ENCODE peak calls at places on chromosomes 4 and X, in seven cellular contexts. Q is GM12878, D is HepG2, R is SK-N-SH, O is HCT116, U is K562, T is H1. M is an unnamed sample.

GRCh38 chrX:30414144-30414543 is 105.0 kb upstream of the NR0B1 start:
- DNase-seq in Q (no peak), T (no peak), R (no peak), O (no peak), U (no peak), D (no peak), M (no peak)

GRCh38 chr4:83171640-83172039 is 57.1 kb upstream of the PLAC8 start:
- DNase-seq in Q (no peak), U (no peak), R (no peak), O (no peak), T (no peak), D (peak; percentile 70), M (no peak)

GRCh38 chr4:154617820-154618317 is 5.4 kb upstream of the FGG start:
- DNase-seq in O (no peak), Q (no peak), D (peak; percentile 99), T (no peak), U (no peak), R (no peak), M (no peak)

GRCh38 chr4:100288811-100289529 is 98.7 kb upstream of the DDIT4L start:
- DNase-seq in U (no peak), R (no peak), Q (no peak), D (no peak), T (no peak), O (no peak), M (no peak)

GRCh38 chr4:82437285-82438005 is 7.1 kb downstream of the ENOPH1 start:
- DNase-seq in O (no peak), Q (no peak), R (no peak), D (no peak), U (no peak), T (no peak), M (no peak)

GRCh38 chrX:331145-331771 is 12.7 kb upstream of the GTPBP6 start:
- DNase-seq in Q (no peak), T (no peak), D (no peak), U (no peak), R (peak; percentile 69), O (no peak), M (no peak)

GRCh38 chrX:508163-508562 is 121.5 kb upstream of the PPP2R3B start:
- DNase-seq in T (no peak), Q (no peak), D (no peak), O (no peak), R (no peak), U (no peak), M (no peak)

GRCh38 chrX:123830309-123830708 is 29.5 kb upstream of the XIAP start:
- DNase-seq in T (no peak), Q (peak; percentile 64), D (peak; percentile 91), R (no peak), U (no peak), O (no peak), M (no peak)

GRCh38 chrX:115251458-115252233 is 17.8 kb upstream of the LRCH2 start:
- DNase-seq in T (no peak), Q (no peak), R (no peak), D (no peak), U (no peak), O (no peak), M (no peak)

GRCh38 chrX:39582091-39582490 is 515.7 kb downstream of the BCOR start:
- DNase-seq in R (no peak), Q (no peak), T (no peak), D (no peak), U (no peak), O (peak; percentile 7), M (peak; percentile 82)

GRCh38 chr4:46258436-46258835 is 131.5 kb downstream of the GABRA2 start:
- DNase-seq in U (no peak), R (no peak), O (no peak), T (no peak), Q (no peak), D (no peak), M (no peak)

GRCh38 chr4:112951362-112951962 is 98.0 kb upstream of the ANK2 start:
- DNase-seq in T (no peak), D (peak; percentile 9), U (no peak), Q (no peak), O (no peak), R (peak; percentile 36), M (peak; percentile 5)

GRCh38 chrX:119887721-119888425 is 7.8 kb upstream of the AKAP14 start:
- DNase-seq in U (peak; percentile 66), R (peak; percentile 86), D (peak; percentile 54), T (peak; percentile 53), Q (no peak), O (peak; percentile 44), M (no peak)

GRCh38 chrX:19334945-19335626 is 8.6 kb upstream of the PDHA1 start:
- DNase-seq in D (peak; percentile 75), Q (peak; percentile 15), U (peak; percentile 41), R (no peak), T (no peak), O (peak; percentile 40), M (no peak)

GRCh38 chrX:41352329-41352801 is 18.4 kb downstream of the DDX3X start:
- DNase-seq in Q (no peak), R (no peak), D (no peak), T (no peak), U (no peak), O (no peak), M (no peak)

GRCh38 chrX:22800360-22800759 is 199.4 kb upstream of the DDX53 start:
- DNase-seq in R (no peak), T (no peak), O (no peak), Q (no peak), D (no peak), U (no peak), M (peak; percentile 7)

GRCh38 chr4:98481167-98481566 is 177.2 kb downstream of the TSPAN5 start:
- DNase-seq in D (peak; percentile 3), T (no peak), Q (no peak), U (no peak), O (no peak), R (peak; percentile 66), M (no peak)

GRCh38 chr4:153763404-153763803 is 3.6 kb upstream of the RNF175 start:
- DNase-seq in U (no peak), D (no peak), T (no peak), R (no peak), O (no peak), Q (no peak), M (no peak)

GRCh38 chr4:4269856-4270255 is 20.1 kb downstream of the LYAR start:
- DNase-seq in D (no peak), T (no peak), Q (no peak), U (no peak), O (no peak), R (no peak), M (no peak)

GRCh38 chr4:127660486-127660885 is 27.7 kb downstream of the INTU start:
- DNase-seq in U (no peak), R (no peak), O (no peak), D (no peak), T (no peak), Q (no peak), M (no peak)

DNA sequence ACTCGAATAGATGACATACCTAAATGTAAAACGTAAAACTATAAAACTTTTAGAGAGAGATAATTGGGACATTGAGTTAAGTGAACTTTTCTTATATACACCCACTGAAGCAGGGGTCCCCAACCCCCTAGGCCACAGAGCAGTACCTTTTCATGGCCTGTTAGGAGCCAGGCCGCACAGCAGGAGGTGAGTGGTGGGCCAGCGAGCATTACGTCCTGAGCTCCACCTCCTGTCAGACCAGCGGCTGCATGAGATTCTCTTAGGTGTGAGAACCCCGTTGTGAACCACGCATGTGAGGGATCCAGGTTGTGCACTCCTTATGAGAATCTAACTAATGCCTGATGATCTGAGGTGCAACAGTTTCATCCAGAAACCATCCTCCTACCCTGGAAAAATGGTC is 114.8 kb downstream of the HMX1 start:
- DNase-seq in D (no peak), O (no peak), Q (no peak), T (no peak), R (no peak), U (no peak), M (no peak)
- TF ChIP-seq JUND in D (no peak), O (no peak), Q (no peak), T (no peak), R (no peak), U (no peak), M (no peak)

GRCh38 chr4:120963449-120963848 is 40.9 kb upstream of the PRDM5 start:
- DNase-seq in D (no peak), R (no peak), U (no peak), O (no peak), Q (no peak), T (no peak), M (no peak)
- TF ChIP-seq JUND in D (no peak), R (no peak), U (no peak), O (no peak), Q (no peak), T (no peak), M (no peak)

DNA sequence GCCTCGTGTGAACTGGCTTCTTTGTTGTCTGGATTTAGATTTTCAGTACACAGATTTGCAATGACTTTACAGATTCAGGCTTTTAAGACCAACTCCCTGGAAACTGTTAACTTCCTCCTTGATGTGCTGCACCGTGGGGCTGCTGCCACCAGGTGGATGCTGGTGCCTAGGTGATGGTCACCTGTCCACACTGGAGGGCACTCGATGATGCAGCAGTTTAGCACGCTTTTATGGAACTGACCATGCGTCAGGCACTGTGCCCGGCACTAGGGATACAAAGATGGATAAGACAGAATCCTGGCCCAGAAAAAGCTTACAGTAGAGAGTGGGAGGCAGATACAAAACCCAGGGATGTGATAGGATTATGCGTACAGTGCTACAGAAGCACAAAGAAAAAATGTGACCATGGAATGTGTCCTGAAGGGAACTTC is 180.7 kb downstream of the CEP135 start:
- DNase-seq in U (no peak), R (no peak), D (peak; percentile 56), T (no peak), Q (no peak), O (peak; percentile 79), M (peak; percentile 3)
- TF ChIP-seq JUND in U (no peak), R (no peak), D (no peak), T (no peak), Q (no peak), O (no peak), M (no peak)

GRCh38 chrX:102767287-102767686 is 46.7 kb downstream of the GPRASP3 start:
- DNase-seq in Q (no peak), U (no peak), O (no peak), T (no peak), D (no peak), R (no peak), M (no peak)

GRCh38 chrX:102765794-102766193 is 45.3 kb downstream of the GPRASP3 start:
- DNase-seq in T (no peak), R (no peak), U (no peak), Q (no peak), O (no peak), D (no peak), M (no peak)

GRCh38 chrX:102765217-102765616 is 44.7 kb downstream of the GPRASP3 start:
- DNase-seq in O (no peak), R (no peak), D (no peak), Q (no peak), U (no peak), T (no peak), M (no peak)

DNA sequence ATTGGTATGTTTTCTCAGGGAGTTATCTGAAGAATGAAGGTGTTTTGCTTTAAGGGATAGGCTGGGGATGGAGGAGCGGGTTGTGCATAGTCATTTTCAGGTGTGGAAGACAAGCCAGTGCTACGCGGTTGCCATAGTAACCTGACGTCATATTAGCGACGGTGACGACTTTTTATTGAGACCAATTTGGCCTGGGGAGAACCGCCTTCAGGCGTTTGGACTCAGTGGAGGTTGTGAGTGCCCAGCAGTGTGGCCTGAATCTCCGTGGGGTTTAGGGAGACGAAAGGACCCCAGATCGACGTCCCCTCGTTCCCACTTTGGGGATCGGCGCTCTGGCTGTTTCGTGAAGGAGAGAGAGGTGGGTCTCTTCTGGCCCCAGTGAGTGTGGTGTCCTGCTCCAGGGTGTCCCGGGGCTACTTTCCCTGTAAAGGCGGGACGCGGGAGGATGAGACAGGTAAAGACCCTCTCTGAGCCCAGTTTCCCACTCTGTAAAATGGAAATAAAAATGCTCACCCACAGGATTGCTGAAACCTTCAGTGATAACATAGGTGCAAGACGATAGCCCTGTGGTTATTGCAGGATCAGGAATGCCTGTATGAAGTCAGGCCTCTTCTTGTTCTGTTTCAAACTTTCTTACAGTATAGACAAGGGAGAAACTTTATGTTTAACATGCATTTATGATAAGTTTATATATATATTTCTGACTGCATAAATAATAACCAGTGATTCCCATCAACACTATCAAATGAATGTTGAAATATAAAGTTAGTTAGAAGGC is 48.6 kb downstream of the GPRASP3 start:
- DNase-seq in U (peak; percentile 81), R (peak; percentile 75), O (peak; percentile 89), T (peak; percentile 34), Q (peak; percentile 64), D (peak; percentile 84), M (peak; percentile 4)
- TF ChIP-seq JUND in U (peak; percentile 33), R (no peak), O (no peak), T (no peak), Q (no peak), D (no peak), M (no peak)